ENCODE peak calls at places on chromosomes 13 and 19, in six cellular contexts. One of them, this sample, is unnamed.
A peak's percentile ranks its signal among the peaks of the same experiment; 100 is the strongest.

GRCh38 chr13:26590379-26590778 is 32.9 kb downstream of the WASF3 start:
- DNase-seq in effector memory CD4-positive, alpha-beta T cell: no peak
- DNase-seq in CD8-positive, alpha-beta T cell: no peak
- DNase-seq in SJCRH30: no peak
- DNase-seq in CD4-positive, CD25-positive, alpha-beta regulatory T cell: no peak
- DNase-seq in substantia nigra: no peak
- DNase-seq in this sample: no peak

GRCh38 chr13:70249332-70250064 is 141.2 kb upstream of the KLHL1 start:
- DNase-seq in substantia nigra: no peak
- DNase-seq in effector memory CD4-positive, alpha-beta T cell: no peak
- DNase-seq in CD4-positive, CD25-positive, alpha-beta regulatory T cell: no peak
- DNase-seq in CD8-positive, alpha-beta T cell: no peak
- DNase-seq in SJCRH30: peak; percentile 8
- DNase-seq in this sample: no peak

GRCh38 chr19:39144487-39145071 is 19.0 kb downstream of the PAK4 start:
- DNase-seq in SJCRH30: peak; percentile 43
- DNase-seq in CD8-positive, alpha-beta T cell: no peak
- DNase-seq in CD4-positive, CD25-positive, alpha-beta regulatory T cell: no peak
- DNase-seq in effector memory CD4-positive, alpha-beta T cell: no peak
- DNase-seq in substantia nigra: no peak
- DNase-seq in this sample: no peak

GRCh38 chr13:20525144-20525600 is 485 bp downstream of the CRYL1 start:
- DNase-seq in substantia nigra: peak; percentile 10
- DNase-seq in effector memory CD4-positive, alpha-beta T cell: peak; percentile 4
- DNase-seq in CD4-positive, CD25-positive, alpha-beta regulatory T cell: peak; percentile 28
- DNase-seq in SJCRH30: no peak
- DNase-seq in CD8-positive, alpha-beta T cell: peak; percentile 21
- DNase-seq in this sample: peak; percentile 54

GRCh38 chr13:93066187-93066586 is 160.4 kb upstream of the GPC6 start:
- DNase-seq in CD8-positive, alpha-beta T cell: no peak
- DNase-seq in SJCRH30: no peak
- DNase-seq in effector memory CD4-positive, alpha-beta T cell: no peak
- DNase-seq in CD4-positive, CD25-positive, alpha-beta regulatory T cell: no peak
- DNase-seq in substantia nigra: no peak
- DNase-seq in this sample: no peak

GRCh38 chr13:68697551-68697950 is 1410.1 kb upstream of the ATXN8OS start:
- DNase-seq in SJCRH30: peak; percentile 52
- DNase-seq in CD8-positive, alpha-beta T cell: no peak
- DNase-seq in substantia nigra: no peak
- DNase-seq in CD4-positive, CD25-positive, alpha-beta regulatory T cell: no peak
- DNase-seq in effector memory CD4-positive, alpha-beta T cell: no peak
- DNase-seq in this sample: no peak

GRCh38 chr13:27500806-27501534 is 50.6 kb upstream of the MTIF3 start:
- DNase-seq in CD4-positive, CD25-positive, alpha-beta regulatory T cell: no peak
- DNase-seq in CD8-positive, alpha-beta T cell: no peak
- DNase-seq in SJCRH30: no peak
- DNase-seq in effector memory CD4-positive, alpha-beta T cell: no peak
- DNase-seq in substantia nigra: no peak
- DNase-seq in this sample: no peak

GRCh38 chr13:40123962-40124647 is 468.6 kb downstream of the COG6 start:
- DNase-seq in CD8-positive, alpha-beta T cell: no peak
- DNase-seq in CD4-positive, CD25-positive, alpha-beta regulatory T cell: no peak
- DNase-seq in substantia nigra: no peak
- DNase-seq in effector memory CD4-positive, alpha-beta T cell: no peak
- DNase-seq in SJCRH30: no peak
- DNase-seq in this sample: no peak

GRCh38 chr19:15268192-15268927 is 36.1 kb upstream of the EPHX3 start:
- DNase-seq in CD4-positive, CD25-positive, alpha-beta regulatory T cell: no peak
- DNase-seq in SJCRH30: no peak
- DNase-seq in substantia nigra: no peak
- DNase-seq in CD8-positive, alpha-beta T cell: no peak
- DNase-seq in effector memory CD4-positive, alpha-beta T cell: no peak
- DNase-seq in this sample: no peak

GRCh38 chr19:15265849-15266248 is 33.6 kb upstream of the EPHX3 start:
- DNase-seq in effector memory CD4-positive, alpha-beta T cell: no peak
- DNase-seq in CD8-positive, alpha-beta T cell: no peak
- DNase-seq in CD4-positive, CD25-positive, alpha-beta regulatory T cell: no peak
- DNase-seq in SJCRH30: peak; percentile 100
- DNase-seq in substantia nigra: peak; percentile 75
- DNase-seq in this sample: peak; percentile 86

GRCh38 chr19:15266683-15267082 is 34.4 kb upstream of the EPHX3 start:
- DNase-seq in SJCRH30: no peak
- DNase-seq in CD4-positive, CD25-positive, alpha-beta regulatory T cell: no peak
- DNase-seq in CD8-positive, alpha-beta T cell: no peak
- DNase-seq in effector memory CD4-positive, alpha-beta T cell: no peak
- DNase-seq in substantia nigra: no peak
- DNase-seq in this sample: no peak

GRCh38 chr19:15269806-15270205 is 37.6 kb upstream of the EPHX3 start:
- DNase-seq in CD8-positive, alpha-beta T cell: no peak
- DNase-seq in substantia nigra: no peak
- DNase-seq in SJCRH30: no peak
- DNase-seq in CD4-positive, CD25-positive, alpha-beta regulatory T cell: no peak
- DNase-seq in effector memory CD4-positive, alpha-beta T cell: no peak
- DNase-seq in this sample: no peak

DNA sequence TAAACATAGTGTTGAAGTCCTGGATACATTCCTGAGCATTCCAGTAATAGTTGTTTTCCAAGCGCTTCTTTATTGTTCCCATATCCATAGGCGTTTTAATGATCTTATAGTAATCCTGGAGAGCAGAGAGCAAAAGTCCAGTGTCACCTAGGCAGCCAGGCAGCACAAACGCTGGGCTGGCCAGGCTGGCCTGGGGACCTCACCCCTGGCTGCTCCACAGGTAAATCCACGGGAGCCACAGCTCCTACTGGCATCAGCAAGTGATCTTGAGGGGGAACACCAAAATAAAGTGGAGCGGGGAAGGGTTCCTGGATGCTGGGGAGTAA is 36.6 kb upstream of the EPHX3 start:
- DNase-seq in CD8-positive, alpha-beta T cell: no peak
- DNase-seq in SJCRH30: no peak
- DNase-seq in effector memory CD4-positive, alpha-beta T cell: no peak
- DNase-seq in substantia nigra: no peak
- DNase-seq in CD4-positive, CD25-positive, alpha-beta regulatory T cell: no peak
- DNase-seq in this sample: no peak
- H3K27ac ChIP-seq in CD8-positive, alpha-beta T cell: no peak overlapping the region
- H3K27ac ChIP-seq in SJCRH30: no peak overlapping the region
- H3K27ac ChIP-seq in effector memory CD4-positive, alpha-beta T cell: no peak overlapping the region
- H3K27ac ChIP-seq in substantia nigra: no peak overlapping the region
- H3K27ac ChIP-seq in CD4-positive, CD25-positive, alpha-beta regulatory T cell: no peak overlapping the region
- H3K27ac ChIP-seq in this sample: no peak overlapping the region

GRCh38 chr13:113238542-113238941 is 29.1 kb downstream of the CUL4A start:
- DNase-seq in substantia nigra: no peak
- DNase-seq in CD4-positive, CD25-positive, alpha-beta regulatory T cell: no peak
- DNase-seq in SJCRH30: no peak
- DNase-seq in CD8-positive, alpha-beta T cell: no peak
- DNase-seq in effector memory CD4-positive, alpha-beta T cell: no peak
- DNase-seq in this sample: no peak

GRCh38 chr13:113239986-113240385 is 30.6 kb downstream of the CUL4A start:
- DNase-seq in substantia nigra: no peak
- DNase-seq in CD8-positive, alpha-beta T cell: no peak
- DNase-seq in effector memory CD4-positive, alpha-beta T cell: no peak
- DNase-seq in CD4-positive, CD25-positive, alpha-beta regulatory T cell: no peak
- DNase-seq in SJCRH30: no peak
- DNase-seq in this sample: no peak

GRCh38 chr13:113243847-113244246 is 34.4 kb downstream of the CUL4A start:
- DNase-seq in effector memory CD4-positive, alpha-beta T cell: no peak
- DNase-seq in CD4-positive, CD25-positive, alpha-beta regulatory T cell: no peak
- DNase-seq in CD8-positive, alpha-beta T cell: no peak
- DNase-seq in SJCRH30: no peak
- DNase-seq in substantia nigra: no peak
- DNase-seq in this sample: no peak

DNA sequence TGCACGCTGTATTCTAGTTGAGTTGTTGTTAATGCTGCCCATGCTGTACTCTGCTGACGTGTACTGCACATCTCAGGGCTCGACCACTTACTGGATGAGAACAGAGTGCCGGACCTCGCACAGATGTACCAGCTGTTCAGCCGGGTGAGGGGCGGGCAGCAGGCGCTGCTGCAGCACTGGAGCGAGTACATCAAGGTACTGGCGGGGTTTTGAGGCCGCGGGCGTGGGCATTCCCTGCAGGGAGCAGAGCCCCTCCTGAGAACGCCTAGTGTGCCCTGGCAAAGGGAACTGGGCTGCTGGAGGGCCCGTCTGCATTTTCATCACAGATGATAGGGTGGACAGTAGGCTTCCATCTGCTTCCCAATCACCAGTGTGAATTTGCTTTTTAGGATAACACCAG is 29.9 kb downstream of the CUL4A start:
- DNase-seq in effector memory CD4-positive, alpha-beta T cell: no peak
- DNase-seq in SJCRH30: no peak
- DNase-seq in CD8-positive, alpha-beta T cell: no peak
- DNase-seq in substantia nigra: no peak
- DNase-seq in CD4-positive, CD25-positive, alpha-beta regulatory T cell: no peak
- DNase-seq in this sample: no peak
- H3K27ac ChIP-seq in effector memory CD4-positive, alpha-beta T cell: no peak overlapping the region
- H3K27ac ChIP-seq in SJCRH30: no peak overlapping the region
- H3K27ac ChIP-seq in CD8-positive, alpha-beta T cell: no peak overlapping the region
- H3K27ac ChIP-seq in substantia nigra: no peak overlapping the region
- H3K27ac ChIP-seq in CD4-positive, CD25-positive, alpha-beta regulatory T cell: no peak overlapping the region
- H3K27ac ChIP-seq in this sample: no peak overlapping the region

GRCh38 chr13:113819731-113820715 is 43.9 kb downstream of the GAS6 start:
- DNase-seq in CD4-positive, CD25-positive, alpha-beta regulatory T cell: no peak
- DNase-seq in CD8-positive, alpha-beta T cell: no peak
- DNase-seq in SJCRH30: peak; percentile 38
- DNase-seq in effector memory CD4-positive, alpha-beta T cell: no peak
- DNase-seq in substantia nigra: no peak
- DNase-seq in this sample: no peak
- H3K27ac ChIP-seq in CD4-positive, CD25-positive, alpha-beta regulatory T cell: no peak overlapping the region
- H3K27ac ChIP-seq in CD8-positive, alpha-beta T cell: no peak overlapping the region
- H3K27ac ChIP-seq in SJCRH30: peak overlapping the region; percentile 65
- H3K27ac ChIP-seq in effector memory CD4-positive, alpha-beta T cell: no peak overlapping the region
- H3K27ac ChIP-seq in substantia nigra: peak overlapping the region; percentile 75
- H3K27ac ChIP-seq in this sample: peak overlapping the region; percentile 62

GRCh38 chr13:75405976-75406703 is 75.8 kb downstream of the TBC1D4 start:
- DNase-seq in CD8-positive, alpha-beta T cell: no peak
- DNase-seq in SJCRH30: peak; percentile 78
- DNase-seq in CD4-positive, CD25-positive, alpha-beta regulatory T cell: no peak
- DNase-seq in effector memory CD4-positive, alpha-beta T cell: no peak
- DNase-seq in substantia nigra: no peak
- DNase-seq in this sample: no peak
- H3K27ac ChIP-seq in CD8-positive, alpha-beta T cell: no peak overlapping the region
- H3K27ac ChIP-seq in SJCRH30: peak overlapping the region; percentile 83
- H3K27ac ChIP-seq in CD4-positive, CD25-positive, alpha-beta regulatory T cell: no peak overlapping the region
- H3K27ac ChIP-seq in effector memory CD4-positive, alpha-beta T cell: no peak overlapping the region
- H3K27ac ChIP-seq in substantia nigra: no peak overlapping the region
- H3K27ac ChIP-seq in this sample: no peak overlapping the region

GRCh38 chr19:46878613-46879375 is 18.0 kb downstream of the ARHGAP35 start:
- DNase-seq in substantia nigra: no peak
- DNase-seq in CD4-positive, CD25-positive, alpha-beta regulatory T cell: no peak
- DNase-seq in SJCRH30: peak; percentile 48
- DNase-seq in effector memory CD4-positive, alpha-beta T cell: no peak
- DNase-seq in CD8-positive, alpha-beta T cell: no peak
- DNase-seq in this sample: no peak

GRCh38 chr19:46880440-46880839 is 19.6 kb downstream of the ARHGAP35 start:
- DNase-seq in SJCRH30: no peak
- DNase-seq in substantia nigra: no peak
- DNase-seq in effector memory CD4-positive, alpha-beta T cell: no peak
- DNase-seq in CD8-positive, alpha-beta T cell: no peak
- DNase-seq in CD4-positive, CD25-positive, alpha-beta regulatory T cell: no peak
- DNase-seq in this sample: no peak

GRCh38 chr19:46875234-46875633 is 14.4 kb downstream of the ARHGAP35 start:
- DNase-seq in CD8-positive, alpha-beta T cell: no peak
- DNase-seq in substantia nigra: no peak
- DNase-seq in SJCRH30: no peak
- DNase-seq in effector memory CD4-positive, alpha-beta T cell: no peak
- DNase-seq in CD4-positive, CD25-positive, alpha-beta regulatory T cell: no peak
- DNase-seq in this sample: no peak

GRCh38 chr19:46872967-46873366 is 12.2 kb downstream of the ARHGAP35 start:
- DNase-seq in effector memory CD4-positive, alpha-beta T cell: no peak
- DNase-seq in CD4-positive, CD25-positive, alpha-beta regulatory T cell: no peak
- DNase-seq in substantia nigra: no peak
- DNase-seq in SJCRH30: no peak
- DNase-seq in CD8-positive, alpha-beta T cell: no peak
- DNase-seq in this sample: no peak

DNA sequence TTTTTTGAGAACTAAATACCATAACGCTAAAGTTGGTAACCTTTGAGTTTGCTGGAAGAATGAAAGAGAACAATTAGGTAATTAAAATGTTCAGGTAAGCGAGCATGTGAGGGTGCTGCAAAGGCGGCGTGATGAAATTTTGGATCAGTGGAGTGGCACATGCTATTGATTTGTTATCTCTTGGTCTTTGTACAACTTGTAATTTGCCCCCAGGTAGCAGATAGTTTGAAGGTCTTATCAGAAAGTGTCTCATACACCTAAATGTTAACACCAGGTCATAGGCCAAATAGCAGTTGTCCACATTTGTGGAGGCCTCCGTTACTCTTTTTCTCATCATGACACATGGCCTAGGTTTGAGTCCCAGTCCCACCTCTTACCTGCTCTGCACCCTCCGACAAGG is 14.9 kb downstream of the ARHGAP35 start:
- DNase-seq in CD8-positive, alpha-beta T cell: no peak
- DNase-seq in substantia nigra: no peak
- DNase-seq in effector memory CD4-positive, alpha-beta T cell: no peak
- DNase-seq in SJCRH30: no peak
- DNase-seq in CD4-positive, CD25-positive, alpha-beta regulatory T cell: no peak
- DNase-seq in this sample: no peak
- H3K27ac ChIP-seq in CD8-positive, alpha-beta T cell: no peak overlapping the region
- H3K27ac ChIP-seq in substantia nigra: no peak overlapping the region
- H3K27ac ChIP-seq in effector memory CD4-positive, alpha-beta T cell: no peak overlapping the region
- H3K27ac ChIP-seq in SJCRH30: no peak overlapping the region
- H3K27ac ChIP-seq in CD4-positive, CD25-positive, alpha-beta regulatory T cell: no peak overlapping the region
- H3K27ac ChIP-seq in this sample: no peak overlapping the region

GRCh38 chr13:36374063-36374462 is 27.9 kb upstream of the SPART start:
- DNase-seq in SJCRH30: no peak
- DNase-seq in effector memory CD4-positive, alpha-beta T cell: no peak
- DNase-seq in CD8-positive, alpha-beta T cell: no peak
- DNase-seq in CD4-positive, CD25-positive, alpha-beta regulatory T cell: no peak
- DNase-seq in substantia nigra: no peak
- DNase-seq in this sample: no peak

GRCh38 chr13:36370108-36370429 is 23.9 kb upstream of the SPART start:
- DNase-seq in substantia nigra: peak; percentile 61
- DNase-seq in CD4-positive, CD25-positive, alpha-beta regulatory T cell: no peak
- DNase-seq in SJCRH30: no peak
- DNase-seq in CD8-positive, alpha-beta T cell: no peak
- DNase-seq in effector memory CD4-positive, alpha-beta T cell: no peak
- DNase-seq in this sample: peak; percentile 70

GRCh38 chr13:36371185-36371584 is 25.0 kb upstream of the SPART start:
- DNase-seq in CD4-positive, CD25-positive, alpha-beta regulatory T cell: no peak
- DNase-seq in CD8-positive, alpha-beta T cell: no peak
- DNase-seq in SJCRH30: no peak
- DNase-seq in effector memory CD4-positive, alpha-beta T cell: no peak
- DNase-seq in substantia nigra: no peak
- DNase-seq in this sample: no peak

GRCh38 chr13:36366023-36366422 is 19.8 kb upstream of the SPART start:
- DNase-seq in CD4-positive, CD25-positive, alpha-beta regulatory T cell: no peak
- DNase-seq in substantia nigra: no peak
- DNase-seq in SJCRH30: no peak
- DNase-seq in CD8-positive, alpha-beta T cell: no peak
- DNase-seq in effector memory CD4-positive, alpha-beta T cell: no peak
- DNase-seq in this sample: no peak

GRCh38 chr13:36369268-36370107 is 23.3 kb upstream of the SPART start:
- DNase-seq in substantia nigra: no peak
- DNase-seq in SJCRH30: peak; percentile 61
- DNase-seq in CD4-positive, CD25-positive, alpha-beta regulatory T cell: no peak
- DNase-seq in CD8-positive, alpha-beta T cell: no peak
- DNase-seq in effector memory CD4-positive, alpha-beta T cell: no peak
- DNase-seq in this sample: no peak
- H3K27ac ChIP-seq in substantia nigra: peak overlapping the region; percentile 96
- H3K27ac ChIP-seq in SJCRH30: peak overlapping the region; percentile 55
- H3K27ac ChIP-seq in CD4-positive, CD25-positive, alpha-beta regulatory T cell: no peak overlapping the region
- H3K27ac ChIP-seq in CD8-positive, alpha-beta T cell: no peak overlapping the region
- H3K27ac ChIP-seq in effector memory CD4-positive, alpha-beta T cell: no peak overlapping the region
- H3K27ac ChIP-seq in this sample: peak overlapping the region; percentile 94

GRCh38 chr19:7254590-7254989 is 39.6 kb downstream of the INSR start:
- DNase-seq in SJCRH30: no peak
- DNase-seq in CD8-positive, alpha-beta T cell: no peak
- DNase-seq in CD4-positive, CD25-positive, alpha-beta regulatory T cell: no peak
- DNase-seq in substantia nigra: no peak
- DNase-seq in effector memory CD4-positive, alpha-beta T cell: no peak
- DNase-seq in this sample: no peak
- H3K27ac ChIP-seq in SJCRH30: no peak overlapping the region
- H3K27ac ChIP-seq in CD8-positive, alpha-beta T cell: no peak overlapping the region
- H3K27ac ChIP-seq in CD4-positive, CD25-positive, alpha-beta regulatory T cell: no peak overlapping the region
- H3K27ac ChIP-seq in substantia nigra: no peak overlapping the region
- H3K27ac ChIP-seq in effector memory CD4-positive, alpha-beta T cell: no peak overlapping the region
- H3K27ac ChIP-seq in this sample: no peak overlapping the region

This sample was measured in caudate nucleus.